ENCODE peak calls at places on chromosomes 11 and 22, in four cellular contexts. One of them, this sample, is unnamed.

GRCh38 chr22:24688294-24688693 is 85.3 kb downstream of the GGT1 start:
- DNase-seq in GM12878: no peak
- DNase-seq in K562: no peak
- DNase-seq in H1: no peak
- DNase-seq in this sample: no peak

GRCh38 chr22:41862160-41862529 is 29.2 kb downstream of the SREBF2 start:
- DNase-seq in GM12878: peak
- DNase-seq in H1: no peak
- DNase-seq in K562: no peak
- DNase-seq in this sample: no peak

GRCh38 chr22:47591016-47591415 is 828.6 kb downstream of the TBC1D22A start:
- DNase-seq in K562: no peak
- DNase-seq in H1: no peak
- DNase-seq in GM12878: no peak
- DNase-seq in this sample: no peak

GRCh38 chr11:45000918-45001317 is 50.2 kb upstream of the TP53I11 start:
- DNase-seq in GM12878: no peak
- DNase-seq in H1: peak
- DNase-seq in K562: no peak
- DNase-seq in this sample: no peak

GRCh38 chr11:68128682-68129327 is 7.6 kb upstream of the CHKA start:
- DNase-seq in K562: peak
- DNase-seq in H1: no peak
- DNase-seq in GM12878: no peak
- DNase-seq in this sample: no peak

GRCh38 chr22:27174970-27175369 is 517.6 kb downstream of the MIAT start:
- DNase-seq in K562: no peak
- DNase-seq in GM12878: no peak
- DNase-seq in H1: no peak
- DNase-seq in this sample: no peak

GRCh38 chr11:132941024-132941646 is 591.2 kb downstream of the OPCML start:
- DNase-seq in GM12878: no peak
- DNase-seq in K562: peak
- DNase-seq in H1: no peak
- DNase-seq in this sample: no peak

GRCh38 chr11:63761870-63762661 is 6.5 kb downstream of the ZFTA start:
- DNase-seq in GM12878: no peak
- DNase-seq in H1: peak
- DNase-seq in K562: no peak
- DNase-seq in this sample: no peak

GRCh38 chr11:57460756-57461749 is 725 bp downstream of the RTN4RL2 start:
- DNase-seq in K562: no peak
- DNase-seq in H1: peak
- DNase-seq in GM12878: no peak
- DNase-seq in this sample: no peak

GRCh38 chr11:57742087-57742452 is 779 bp downstream of the SELENOH start:
- DNase-seq in K562: no peak
- DNase-seq in GM12878: no peak
- DNase-seq in H1: no peak
- DNase-seq in this sample: no peak

DNA sequence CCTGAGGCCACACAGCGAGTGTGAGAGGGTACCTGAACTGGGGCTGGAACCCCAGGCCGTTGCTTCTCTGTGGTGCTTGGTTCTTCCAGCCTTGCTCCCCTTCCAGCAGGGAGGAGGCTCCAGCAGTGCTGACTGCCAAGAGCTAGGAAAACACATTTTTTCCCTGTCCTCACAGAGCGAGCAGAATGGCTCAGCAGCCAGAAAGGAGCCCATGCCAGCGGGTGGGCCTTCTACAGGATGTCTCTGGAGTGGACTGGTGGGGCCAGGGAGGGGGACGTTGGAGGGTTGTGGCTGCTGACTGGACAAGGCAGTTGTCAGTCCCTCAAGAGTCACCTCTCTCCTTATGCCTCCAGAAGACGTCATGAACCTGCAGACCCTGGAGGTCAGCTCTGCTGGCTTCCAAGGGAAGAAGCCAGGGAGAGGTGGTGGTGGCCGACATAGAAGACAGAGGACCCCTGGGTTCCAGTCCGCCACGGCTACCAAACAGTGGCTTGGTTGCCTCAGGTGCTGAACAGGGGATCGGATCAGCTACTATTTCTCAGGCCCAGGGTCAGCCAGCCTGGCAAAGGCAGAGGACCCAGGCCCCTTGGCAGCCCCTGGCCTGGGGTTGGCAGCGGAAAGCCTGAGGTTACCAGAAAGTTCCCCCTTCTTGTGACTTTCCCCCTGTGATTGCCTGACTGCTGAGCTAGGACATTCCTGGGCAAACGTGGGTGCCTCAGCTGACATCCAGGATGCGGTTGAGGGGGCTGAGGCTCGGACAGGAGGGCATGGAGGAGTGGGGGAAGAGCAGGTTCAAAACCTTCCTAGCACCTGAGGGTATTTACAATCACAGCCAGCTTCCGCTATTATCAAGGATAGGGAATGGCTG is 3.7 kb downstream of the MAFF start:
- DNase-seq in H1: no peak
- DNase-seq in GM12878: no peak
- DNase-seq in K562: no peak
- DNase-seq in this sample: no peak
- TF ChIP-seq SP1 in H1: no peak
- TF ChIP-seq SP1 in GM12878: no peak
- TF ChIP-seq SP1 in K562: no peak
- TF ChIP-seq SP1 in this sample: no peak

GRCh38 chr11:111878385-111878765 is 590 bp downstream of the FDXACB1 start:
- DNase-seq in H1: no peak
- DNase-seq in GM12878: no peak
- DNase-seq in K562: no peak
- DNase-seq in this sample: peak

GRCh38 chr11:111879637-111879960 is 258 bp downstream of the CFAP68 start:
- DNase-seq in K562: no peak
- DNase-seq in GM12878: no peak
- DNase-seq in H1: no peak
- DNase-seq in this sample: no peak

GRCh38 chr11:111882202-111882601 is 2.9 kb downstream of the CFAP68 start:
- DNase-seq in H1: no peak
- DNase-seq in GM12878: no peak
- DNase-seq in K562: no peak
- DNase-seq in this sample: no peak

DNA sequence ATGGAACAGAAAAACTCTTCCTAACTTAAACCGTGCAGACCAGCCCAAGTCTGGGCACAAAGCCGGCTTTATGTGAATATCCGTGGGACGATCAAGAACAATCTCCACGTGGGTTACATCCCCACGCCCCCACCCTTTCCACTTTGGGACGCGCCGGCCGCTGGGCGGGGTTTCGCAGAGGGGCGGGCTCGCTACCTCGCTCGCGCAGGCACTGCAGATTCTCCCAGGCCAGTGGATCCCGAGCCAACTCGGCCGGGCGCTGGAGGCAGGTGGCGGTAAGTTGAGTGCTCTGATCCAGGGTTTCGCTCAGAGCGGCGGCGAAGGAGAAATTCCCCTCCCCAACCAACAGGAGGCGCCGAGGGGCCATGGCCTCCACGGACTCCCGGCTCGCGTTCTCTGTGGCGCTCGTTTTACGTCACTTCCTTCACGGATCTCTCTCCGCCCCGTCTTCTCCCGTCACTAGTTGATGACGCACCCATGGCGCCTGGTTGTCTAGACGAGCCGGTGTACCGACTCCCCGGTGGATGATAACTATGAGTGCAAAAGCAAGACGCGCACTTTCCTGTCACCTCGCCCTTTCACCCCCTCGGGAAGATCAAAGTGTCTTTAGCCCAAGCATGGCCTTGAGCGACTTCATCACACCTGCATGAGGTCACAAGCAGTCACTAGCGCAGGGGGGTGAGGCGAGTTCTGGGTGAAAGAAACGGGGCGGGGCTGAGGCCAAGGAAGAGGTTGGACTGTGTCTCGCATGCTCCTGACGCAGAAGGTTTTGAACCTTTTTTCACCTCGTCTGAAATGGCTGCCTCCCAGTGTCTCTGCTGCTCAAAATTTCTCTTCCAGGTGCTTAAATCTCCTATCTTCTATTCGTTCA is at the start of the genes CFAP68 and FDXACB1:
- DNase-seq in GM12878: peak
- DNase-seq in H1: peak
- DNase-seq in K562: peak
- DNase-seq in this sample: peak
- TF ChIP-seq EGR1 in GM12878: no peak
- TF ChIP-seq EGR1 in H1: no peak
- TF ChIP-seq EGR1 in K562: peak
- TF ChIP-seq EGR1 in this sample: no peak

GRCh38 chr22:46575915-46576555 is 38.6 kb upstream of the CELSR1 start:
- DNase-seq in K562: no peak
- DNase-seq in H1: no peak
- DNase-seq in GM12878: no peak
- DNase-seq in this sample: no peak

GRCh38 chr22:46574438-46574992 is 37.1 kb upstream of the CELSR1 start:
- DNase-seq in K562: no peak
- DNase-seq in GM12878: no peak
- DNase-seq in H1: no peak
- DNase-seq in this sample: no peak

GRCh38 chr22:46573781-46574437 is 36.5 kb upstream of the CELSR1 start:
- DNase-seq in GM12878: no peak
- DNase-seq in H1: no peak
- DNase-seq in K562: no peak
- DNase-seq in this sample: no peak

GRCh38 chr22:46576556-46577351 is 39.3 kb upstream of the CELSR1 start:
- DNase-seq in K562: peak
- DNase-seq in H1: no peak
- DNase-seq in GM12878: no peak
- DNase-seq in this sample: no peak

DNA sequence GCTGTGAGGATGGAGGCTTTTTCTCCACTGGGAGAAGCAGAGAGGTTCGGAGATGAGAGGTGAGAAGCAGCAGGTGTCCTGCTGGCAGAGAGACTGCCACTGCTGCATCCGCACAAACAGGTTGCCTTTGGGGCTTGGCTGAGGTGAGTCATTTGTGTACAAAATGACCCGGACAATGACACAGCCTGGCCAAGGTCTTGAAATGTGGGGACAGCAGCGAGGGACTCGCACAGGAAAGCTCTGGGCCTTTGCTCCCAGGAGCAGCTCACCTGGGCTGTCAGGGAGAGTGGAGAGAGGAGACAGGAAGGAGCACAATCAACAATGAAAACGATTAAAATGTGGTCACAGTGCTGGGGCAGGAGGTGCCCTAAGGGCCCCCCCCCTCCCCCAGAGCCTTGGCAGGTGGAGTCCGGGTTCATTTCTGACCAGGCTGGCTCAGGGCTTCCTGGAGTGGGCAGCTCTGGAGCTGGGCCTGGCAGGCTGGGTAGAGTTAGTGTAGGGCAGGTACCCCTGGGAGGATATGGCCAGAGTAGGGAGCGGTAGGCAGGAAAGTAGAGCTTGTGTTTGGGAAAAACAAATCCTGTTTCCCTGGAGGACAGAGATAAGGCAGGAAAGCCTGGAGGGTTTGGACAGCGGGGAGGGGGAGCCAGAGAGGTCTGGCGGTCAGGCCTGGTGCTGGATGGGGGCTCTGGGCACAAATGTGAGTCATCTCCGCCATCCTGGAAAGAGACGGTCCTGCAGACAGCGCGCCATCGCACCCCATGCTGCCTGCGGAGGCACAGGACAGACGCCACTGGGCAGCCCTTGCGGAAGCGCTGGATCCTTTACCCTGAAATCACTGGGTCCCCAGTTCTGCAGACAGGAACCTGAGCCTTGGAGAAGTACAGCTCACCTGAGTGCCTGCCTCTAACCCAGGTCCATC is 37.8 kb upstream of the CELSR1 start:
- DNase-seq in K562: no peak
- DNase-seq in GM12878: no peak
- DNase-seq in H1: no peak
- DNase-seq in this sample: peak
- TF ChIP-seq SP1 in K562: no peak
- TF ChIP-seq SP1 in GM12878: no peak
- TF ChIP-seq SP1 in H1: no peak
- TF ChIP-seq SP1 in this sample: peak

DNA sequence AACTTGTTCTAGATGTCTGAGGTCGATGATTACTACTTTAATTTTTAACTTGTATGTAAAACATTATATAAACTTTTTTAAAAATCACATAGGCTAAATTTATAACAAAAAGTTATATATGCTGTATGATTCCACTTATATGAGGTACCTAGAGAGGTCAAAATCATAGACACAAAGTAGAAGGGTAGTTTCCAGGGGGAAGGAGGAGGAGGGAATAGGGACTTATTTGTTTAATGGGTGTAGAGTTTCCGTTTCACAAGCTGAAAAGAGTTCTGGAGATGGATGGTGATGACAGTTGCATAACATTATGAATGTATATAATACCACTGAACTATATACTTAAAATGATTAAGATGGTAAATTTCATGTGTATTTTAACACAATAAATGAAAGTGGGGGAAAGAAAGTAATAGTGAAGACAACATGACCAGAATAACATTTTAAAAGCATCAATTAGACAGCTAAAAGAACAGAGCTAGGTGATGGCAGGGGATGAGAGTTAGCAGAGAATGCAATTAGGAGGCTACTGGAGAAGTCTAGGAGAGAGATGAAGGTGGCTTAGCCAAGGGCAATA is 51.2 kb downstream of the MRTFA start:
- DNase-seq in GM12878: no peak
- DNase-seq in H1: no peak
- DNase-seq in K562: no peak
- DNase-seq in this sample: no peak
- TF ChIP-seq EGR1 in GM12878: no peak
- TF ChIP-seq EGR1 in H1: no peak
- TF ChIP-seq EGR1 in K562: no peak
- TF ChIP-seq EGR1 in this sample: no peak

GRCh38 chr22:29733362-29734322 is 13.8 kb downstream of the CABP7 start:
- DNase-seq in K562: peak
- DNase-seq in H1: no peak
- DNase-seq in GM12878: peak
- DNase-seq in this sample: no peak
- TF ChIP-seq SP1 in K562: no peak
- TF ChIP-seq SP1 in H1: no peak
- TF ChIP-seq SP1 in GM12878: no peak
- TF ChIP-seq SP1 in this sample: no peak